ENCODE peak calls at places on chromosomes 3 and 15, in six cellular contexts. J, A, V, S, N and Q are unnamed samples.
A peak's percentile ranks its signal among the peaks of the same experiment; 100 is the strongest.

GRCh38 chr3:31624054-31624709 is 91.5 kb downstream of the STT3B start:
- DNase-seq in J (no peak), S (no peak), N (no peak), A (no peak), V (no peak), Q (no peak)

GRCh38 chr15:66821307-66821706 is 119.3 kb downstream of the SMAD6 start:
- DNase-seq in A (no peak), N (no peak), S (no peak), J (no peak), V (no peak), Q (no peak)

GRCh38 chr3:11522953-11523792 is 120.5 kb downstream of the VGLL4 start:
- DNase-seq in A (peak; percentile 40), N (no peak), J (no peak), S (no peak), V (no peak), Q (no peak)

GRCh38 chr15:63156708-63157065 is 590 bp downstream of the RPS27L start:
- DNase-seq in V (peak; percentile 34), N (no peak), A (peak; percentile 52), S (peak; percentile 43), J (no peak), Q (peak; percentile 28)

GRCh38 chr3:4994144-4994730 is 15.0 kb downstream of the BHLHE40 start:
- DNase-seq in S (peak; percentile 76), N (peak; percentile 56), J (no peak), A (peak; percentile 86), V (no peak), Q (no peak)

GRCh38 chr3:130658666-130659065 is 88.0 kb downstream of the PIK3R4 start:
- DNase-seq in N (no peak), V (no peak), S (peak; percentile 73), A (peak; percentile 24), J (no peak), Q (no peak)

GRCh38 chr3:131072099-131072559 is 45.5 kb downstream of the NEK11 start:
- DNase-seq in V (no peak), J (no peak), A (peak; percentile 25), N (no peak), S (peak; percentile 25), Q (no peak)

GRCh38 chr15:87201986-87202385 is 1054.6 kb downstream of the NTRK3 start:
- DNase-seq in V (no peak), N (no peak), A (no peak), J (no peak), S (no peak), Q (no peak)

GRCh38 chr15:80660114-80660513 is 35.0 kb upstream of the ABHD17C start:
- DNase-seq in A (no peak), S (peak; percentile 43), N (no peak), J (no peak), V (peak; percentile 51), Q (no peak)

GRCh38 chr3:151581046-151581445 is 120.2 kb upstream of the IGSF10 start:
- DNase-seq in A (no peak), N (no peak), S (peak; percentile 73), V (no peak), J (no peak), Q (no peak)

GRCh38 chr3:104596551-104596950 is 770.2 kb upstream of the ALCAM start:
- DNase-seq in V (no peak), A (peak; percentile 42), S (peak; percentile 61), J (no peak), N (peak; percentile 45), Q (no peak)

GRCh38 chr15:30895461-30896210 is 8.1 kb upstream of the FAN1 start:
- DNase-seq in J (no peak), S (no peak), A (no peak), N (no peak), V (no peak), Q (no peak)

GRCh38 chr3:182327196-182327681 is 466.1 kb upstream of the ATP11B start:
- DNase-seq in A (peak; percentile 17), J (peak; percentile 51), S (peak; percentile 95), N (no peak), V (no peak), Q (no peak)

GRCh38 chr3:37324752-37325407 is 150.5 kb upstream of the LRRFIP2 start:
- DNase-seq in S (peak; percentile 83), V (no peak), J (no peak), N (no peak), A (no peak), Q (no peak)

GRCh38 chr3:98557324-98558010 is 25.7 kb downstream of the GPR15 start:
- DNase-seq in S (peak; percentile 30), N (no peak), V (no peak), J (no peak), A (peak; percentile 48), Q (no peak)

GRCh38 chr15:76996526-76997401 is 1.8 kb downstream of the PSTPIP1 start:
- DNase-seq in A (no peak), N (no peak), V (no peak), J (peak; percentile 71), S (peak; percentile 44), Q (peak; percentile 39)

GRCh38 chr3:66385066-66385465 is 115.8 kb downstream of the LRIG1 start:
- DNase-seq in N (no peak), A (no peak), J (no peak), S (no peak), V (no peak), Q (no peak)

GRCh38 chr3:66383998-66384745 is 116.7 kb downstream of the LRIG1 start:
- DNase-seq in J (no peak), A (no peak), N (no peak), V (no peak), S (no peak), Q (no peak)

GRCh38 chr3:66383023-66383422 is 117.8 kb downstream of the LRIG1 start:
- DNase-seq in J (no peak), S (no peak), N (no peak), V (no peak), A (no peak), Q (no peak)

GRCh38 chr3:66386925-66387650 is 113.7 kb downstream of the LRIG1 start:
- DNase-seq in A (no peak), N (no peak), V (no peak), J (no peak), S (no peak), Q (no peak)

DNA sequence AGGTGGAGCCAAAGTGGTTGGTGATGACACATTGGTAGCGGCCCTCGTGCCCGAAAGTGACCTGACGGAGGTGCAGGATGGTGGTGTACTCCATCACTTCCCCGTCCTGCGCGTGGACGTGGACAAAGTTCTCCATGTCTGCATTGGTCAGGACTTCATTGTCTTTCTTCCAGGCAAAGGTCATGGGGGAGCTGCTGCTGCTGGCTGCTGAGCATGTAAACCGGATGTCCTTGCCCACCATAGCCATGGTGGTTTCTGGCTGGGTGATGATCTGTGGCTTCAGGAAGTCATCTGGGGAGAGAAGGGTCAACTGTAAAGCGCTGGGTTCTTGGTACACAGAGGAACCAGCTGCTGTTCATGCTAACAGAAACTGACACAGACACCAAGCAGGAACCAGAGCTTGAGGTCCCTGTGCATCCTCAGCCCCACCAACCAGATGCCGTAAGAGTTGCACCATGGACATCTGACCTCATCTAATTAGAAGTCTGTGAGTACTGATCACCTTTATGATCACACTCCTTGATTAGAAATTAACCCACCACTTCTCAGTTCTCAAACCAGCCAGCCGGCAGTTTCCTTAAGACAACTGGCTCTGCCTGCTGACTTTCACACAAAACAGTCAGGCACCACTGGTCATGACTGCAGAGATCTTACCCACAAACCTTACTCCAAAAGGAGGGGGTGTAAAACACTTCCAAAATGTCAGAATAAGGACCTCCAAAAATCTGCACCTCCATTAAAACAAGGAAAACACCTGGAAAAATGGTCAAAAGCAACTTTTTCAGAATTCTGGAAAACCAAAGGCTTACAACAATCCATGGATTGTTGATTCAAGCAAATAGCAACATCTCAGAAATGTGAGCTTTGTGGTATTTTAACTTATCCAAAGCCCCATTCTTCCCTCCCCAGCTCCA is 114.6 kb downstream of the LRIG1 start:
- DNase-seq in J (no peak), N (no peak), A (no peak), S (no peak), V (no peak), Q (no peak)
- H3K4me3 ChIP-seq in J (no peak overlapping the region), N (no peak overlapping the region), A (no peak overlapping the region), S (no peak overlapping the region), V (no peak overlapping the region), Q (no peak overlapping the region)

DNA sequence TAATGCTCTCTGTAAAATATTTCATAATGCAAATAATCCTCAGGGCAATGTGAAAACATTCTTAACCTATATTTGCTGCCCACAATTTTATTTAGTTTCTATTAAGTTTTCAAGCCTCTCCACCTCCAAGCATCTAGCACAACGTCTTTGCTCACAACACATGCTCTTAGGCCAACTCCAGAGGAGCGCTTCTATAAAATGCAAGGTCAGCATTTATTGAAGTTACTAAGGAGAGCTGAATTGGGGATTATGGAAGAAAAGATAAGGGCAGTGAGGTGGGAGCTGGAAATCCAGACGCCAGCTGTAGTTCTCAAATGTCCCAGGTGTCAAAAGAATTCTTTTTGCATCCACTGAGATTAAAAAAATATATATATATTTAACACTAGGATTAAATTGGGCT is 996 bp downstream of the RABL3 start:
- DNase-seq in J (no peak), N (no peak), V (no peak), S (no peak), A (no peak), Q (no peak)
- H3K4me3 ChIP-seq in J (peak overlapping the region; percentile 88), N (peak overlapping the region; percentile 92), V (peak overlapping the region; percentile 90), S (peak overlapping the region; percentile 91), A (peak overlapping the region; percentile 6), Q (peak overlapping the region; percentile 85)

GRCh38 chr3:126679831-126680677 is 24.0 kb upstream of the CHCHD6 start:
- DNase-seq in N (no peak), V (no peak), S (no peak), A (no peak), J (no peak), Q (no peak)

GRCh38 chr3:126678691-126679317 is 23.9 kb upstream of the TXNRD3 start:
- DNase-seq in A (no peak), S (no peak), N (no peak), J (no peak), V (peak; percentile 23), Q (no peak)

GRCh38 chr3:126676919-126677705 is 22.2 kb upstream of the TXNRD3 start:
- DNase-seq in V (no peak), A (no peak), N (no peak), J (no peak), S (peak; percentile 24), Q (no peak)

GRCh38 chr3:126677862-126678549 is 23.1 kb upstream of the TXNRD3 start:
- DNase-seq in V (no peak), N (no peak), S (no peak), J (no peak), A (no peak), Q (no peak)

DNA sequence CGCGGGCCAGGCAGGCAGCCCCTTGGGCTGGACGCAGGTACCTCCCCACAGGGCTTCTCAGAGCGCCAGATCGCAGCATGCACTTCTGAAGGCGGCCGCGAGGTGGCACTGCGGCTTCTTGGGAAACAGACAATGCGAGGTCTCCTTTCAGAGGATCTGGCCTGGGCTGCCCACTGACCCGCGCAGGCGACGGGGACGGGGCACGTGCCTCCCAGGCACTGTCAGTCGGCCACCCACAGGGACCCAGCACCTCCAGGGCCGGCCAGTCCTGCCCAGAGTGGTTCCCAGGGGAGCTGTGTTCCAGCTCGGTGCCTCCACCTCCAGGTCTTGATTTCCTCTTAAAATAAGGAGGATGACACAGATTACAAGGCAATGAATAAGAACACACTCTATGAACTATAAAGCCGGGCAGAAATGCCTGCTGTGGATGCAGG is 24.4 kb upstream of the TXNRD3 start:
- DNase-seq in J (peak; percentile 91), S (peak; percentile 52), V (peak; percentile 83), A (peak; percentile 55), N (peak; percentile 68), Q (peak; percentile 81)
- H3K4me3 ChIP-seq in J (peak overlapping the region; percentile 17), S (no peak overlapping the region), V (no peak overlapping the region), A (peak overlapping the region; percentile 15), N (no peak overlapping the region), Q (no peak overlapping the region)

DNA sequence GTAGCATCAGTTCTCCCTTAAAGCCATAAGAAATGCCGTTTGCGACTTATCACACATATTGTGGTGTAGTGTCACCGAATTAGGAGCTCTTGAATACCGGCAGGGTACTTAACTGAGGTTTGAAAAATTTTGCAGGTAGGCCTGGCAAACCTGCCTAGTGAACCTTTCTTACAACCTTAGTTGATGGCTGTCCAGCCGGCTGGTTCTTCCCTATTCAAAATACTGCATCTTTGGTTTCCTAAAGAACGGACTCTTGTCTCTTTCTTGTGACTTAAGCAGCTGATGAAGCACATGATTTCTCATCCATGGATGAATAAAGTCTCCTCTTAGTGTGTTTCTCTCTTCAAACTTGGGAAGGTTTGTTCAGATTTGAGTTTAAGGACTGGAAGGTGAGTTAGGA is 1.5 kb downstream of the RAB7A start:
- DNase-seq in N (no peak), A (no peak), S (no peak), J (no peak), V (no peak), Q (no peak)
- H3K4me3 ChIP-seq in N (peak overlapping the region; percentile 91), A (peak overlapping the region; percentile 80), S (peak overlapping the region; percentile 93), J (peak overlapping the region; percentile 97), V (peak overlapping the region; percentile 82), Q (peak overlapping the region; percentile 98)